ENCODE peak calls at places on chromosomes 12 and 14, in five cellular contexts. One of them, this sample, is unnamed.

GRCh38 chr14:32821989-32822653 is 116.6 kb upstream of the NPAS3 start:
- DNase-seq in stimulated activated CD4-positive, alpha-beta T cell treated with anti-CD3 and anti-CD28 coated beads, Interleukin-4, amount 100 ng/mL, for 48 hours: no peak
- DNase-seq in aorta: no peak
- DNase-seq in M059J: peak
- DNase-seq in AG04450: peak
- DNase-seq in this sample: no peak

GRCh38 chr12:54251667-54252284 is 28.1 kb downstream of the CBX5 start:
- DNase-seq in stimulated activated CD4-positive, alpha-beta T cell treated with anti-CD3 and anti-CD28 coated beads, Interleukin-4, amount 100 ng/mL, for 48 hours: no peak
- DNase-seq in aorta: no peak
- DNase-seq in M059J: peak
- DNase-seq in AG04450: no peak
- DNase-seq in this sample: no peak

GRCh38 chr12:33588082-33588712 is 148.6 kb upstream of the SYT10 start:
- DNase-seq in stimulated activated CD4-positive, alpha-beta T cell treated with anti-CD3 and anti-CD28 coated beads, Interleukin-4, amount 100 ng/mL, for 48 hours: no peak
- DNase-seq in aorta: no peak
- DNase-seq in M059J: peak
- DNase-seq in AG04450: no peak
- DNase-seq in this sample: no peak

GRCh38 chr12:51917041-51917590 is 9.8 kb downstream of the ACVRL1 start:
- DNase-seq in stimulated activated CD4-positive, alpha-beta T cell treated with anti-CD3 and anti-CD28 coated beads, Interleukin-4, amount 100 ng/mL, for 48 hours: no peak
- DNase-seq in aorta: peak
- DNase-seq in M059J: no peak
- DNase-seq in AG04450: no peak
- DNase-seq in this sample: no peak

GRCh38 chr14:100822007-100822406 is 3.9 kb upstream of the MEG3 start:
- DNase-seq in stimulated activated CD4-positive, alpha-beta T cell treated with anti-CD3 and anti-CD28 coated beads, Interleukin-4, amount 100 ng/mL, for 48 hours: no peak
- DNase-seq in aorta: no peak
- DNase-seq in M059J: no peak
- DNase-seq in AG04450: no peak
- DNase-seq in this sample: no peak

GRCh38 chr12:52183544-52183910 is 8.3 kb downstream of the KRT80 start:
- DNase-seq in stimulated activated CD4-positive, alpha-beta T cell treated with anti-CD3 and anti-CD28 coated beads, Interleukin-4, amount 100 ng/mL, for 48 hours: no peak
- DNase-seq in aorta: no peak
- DNase-seq in M059J: no peak
- DNase-seq in AG04450: no peak
- DNase-seq in this sample: no peak

GRCh38 chr14:31829256-31829923 is 247.7 kb upstream of the ARHGAP5 start:
- DNase-seq in stimulated activated CD4-positive, alpha-beta T cell treated with anti-CD3 and anti-CD28 coated beads, Interleukin-4, amount 100 ng/mL, for 48 hours: no peak
- DNase-seq in aorta: no peak
- DNase-seq in M059J: peak
- DNase-seq in AG04450: peak
- DNase-seq in this sample: no peak

GRCh38 chr12:54294152-54294913 is 6.5 kb downstream of the NFE2 start:
- DNase-seq in stimulated activated CD4-positive, alpha-beta T cell treated with anti-CD3 and anti-CD28 coated beads, Interleukin-4, amount 100 ng/mL, for 48 hours: peak
- DNase-seq in aorta: peak
- DNase-seq in M059J: peak
- DNase-seq in AG04450: no peak
- DNase-seq in this sample: no peak

GRCh38 chr12:40207551-40207950 is 17.2 kb upstream of the LRRK2 start:
- DNase-seq in stimulated activated CD4-positive, alpha-beta T cell treated with anti-CD3 and anti-CD28 coated beads, Interleukin-4, amount 100 ng/mL, for 48 hours: no peak
- DNase-seq in aorta: no peak
- DNase-seq in M059J: no peak
- DNase-seq in AG04450: no peak
- DNase-seq in this sample: no peak

GRCh38 chr12:92574046-92574783 is 128.6 kb upstream of the PLEKHG7 start:
- DNase-seq in stimulated activated CD4-positive, alpha-beta T cell treated with anti-CD3 and anti-CD28 coated beads, Interleukin-4, amount 100 ng/mL, for 48 hours: no peak
- DNase-seq in aorta: no peak
- DNase-seq in M059J: peak
- DNase-seq in AG04450: no peak
- DNase-seq in this sample: no peak

GRCh38 chr12:39429809-39430208 is 13.1 kb downstream of the KIF21A start:
- DNase-seq in stimulated activated CD4-positive, alpha-beta T cell treated with anti-CD3 and anti-CD28 coated beads, Interleukin-4, amount 100 ng/mL, for 48 hours: no peak
- DNase-seq in aorta: no peak
- DNase-seq in M059J: no peak
- DNase-seq in AG04450: no peak
- DNase-seq in this sample: no peak

GRCh38 chr12:113149361-113150150 is at the start of gene CFAP73:
- DNase-seq in stimulated activated CD4-positive, alpha-beta T cell treated with anti-CD3 and anti-CD28 coated beads, Interleukin-4, amount 100 ng/mL, for 48 hours: no peak
- DNase-seq in aorta: peak
- DNase-seq in M059J: peak
- DNase-seq in AG04450: peak
- DNase-seq in this sample: peak

GRCh38 chr14:51365241-51365940 is 125.3 kb downstream of the TMX1 start:
- DNase-seq in stimulated activated CD4-positive, alpha-beta T cell treated with anti-CD3 and anti-CD28 coated beads, Interleukin-4, amount 100 ng/mL, for 48 hours: no peak
- DNase-seq in aorta: no peak
- DNase-seq in M059J: no peak
- DNase-seq in AG04450: no peak
- DNase-seq in this sample: no peak

GRCh38 chr14:97306133-97306784 is 509.1 kb downstream of the VRK1 start:
- DNase-seq in stimulated activated CD4-positive, alpha-beta T cell treated with anti-CD3 and anti-CD28 coated beads, Interleukin-4, amount 100 ng/mL, for 48 hours: no peak
- DNase-seq in aorta: no peak
- DNase-seq in M059J: no peak
- DNase-seq in AG04450: no peak
- DNase-seq in this sample: no peak

GRCh38 chr12:108633534-108634224 is at the start of gene SELPLG:
- DNase-seq in stimulated activated CD4-positive, alpha-beta T cell treated with anti-CD3 and anti-CD28 coated beads, Interleukin-4, amount 100 ng/mL, for 48 hours: peak
- DNase-seq in aorta: peak
- DNase-seq in M059J: no peak
- DNase-seq in AG04450: no peak
- DNase-seq in this sample: no peak

GRCh38 chr14:88013750-88014349 is 8.9 kb downstream of the GPR65 start:
- DNase-seq in stimulated activated CD4-positive, alpha-beta T cell treated with anti-CD3 and anti-CD28 coated beads, Interleukin-4, amount 100 ng/mL, for 48 hours: no peak
- DNase-seq in aorta: peak
- DNase-seq in M059J: peak
- DNase-seq in AG04450: peak
- DNase-seq in this sample: no peak

GRCh38 chr12:47904647-47905312 is at the start of gene VDR:
- DNase-seq in stimulated activated CD4-positive, alpha-beta T cell treated with anti-CD3 and anti-CD28 coated beads, Interleukin-4, amount 100 ng/mL, for 48 hours: peak
- DNase-seq in aorta: peak
- DNase-seq in M059J: peak
- DNase-seq in AG04450: peak
- DNase-seq in this sample: no peak